ENCODE peak calls at places on chromosomes 3 and 15, in five cellular contexts. S, W, B, V and N are unnamed samples.

GRCh38 chr3:160097478-160097877 is 108.8 kb downstream of the IL12A start:
- DNase-seq in V (no peak), W (no peak), B (no peak), S (no peak), N (no peak)

GRCh38 chr3:64184621-64185020 is 40.6 kb downstream of the PRICKLE2 start:
- DNase-seq in V (no peak), B (no peak), W (no peak), S (no peak), N (no peak)

GRCh38 chr15:74402873-74403589 is 30.7 kb downstream of the SEMA7A start:
- DNase-seq in B (peak), V (no peak), W (no peak), S (peak), N (no peak)

GRCh38 chr3:195172896-195173295 is 98.1 kb downstream of the XXYLT1 start:
- DNase-seq in V (no peak), B (no peak), S (no peak), W (no peak), N (no peak)

GRCh38 chr3:23991236-23992050 is 46.4 kb downstream of the NR1D2 start:
- DNase-seq in S (no peak), W (no peak), B (no peak), V (no peak), N (no peak)

GRCh38 chr3:2096196-2096595 is 2.5 kb upstream of the CNTN4 start:
- DNase-seq in V (no peak), S (no peak), B (no peak), W (no peak), N (no peak)

GRCh38 chr15:63833246-63833696 is 477 bp downstream of the HERC1 start:
- DNase-seq in B (peak), V (peak), W (no peak), S (peak), N (no peak)

GRCh38 chr3:153311531-153311930 is 149.5 kb downstream of the RAP2B start:
- DNase-seq in S (no peak), B (no peak), V (no peak), W (no peak), N (no peak)

GRCh38 chr3:47605646-47606045 is 27.0 kb upstream of the CSPG5 start:
- DNase-seq in S (no peak), V (no peak), W (no peak), B (no peak), N (no peak)
- H3K27ac ChIP-seq in S (no peak), V (no peak), W (no peak), B (no peak), N (no peak)

GRCh38 chr3:40923130-40923529 is 276.2 kb upstream of the CTNNB1 start:
- DNase-seq in V (no peak), W (no peak), B (no peak), S (no peak), N (no peak)
- H3K27ac ChIP-seq in V (no peak), W (no peak), B (no peak), S (no peak), N (no peak)

GRCh38 chr3:167225821-167226220 is 154.3 kb downstream of the ZBBX start:
- DNase-seq in B (no peak), V (no peak), S (no peak), W (no peak), N (no peak)

GRCh38 chr3:167228135-167228534 is 152.0 kb downstream of the ZBBX start:
- DNase-seq in S (no peak), W (no peak), V (no peak), B (no peak), N (no peak)
- H3K27ac ChIP-seq in S (no peak), W (no peak), V (no peak), B (no peak), N (no peak)

GRCh38 chr3:171811059-171811912 is 1.0 kb upstream of the PLD1 start:
- DNase-seq in W (no peak), B (no peak), V (no peak), S (peak), N (no peak)

GRCh38 chr3:171811913-171812321 is 1.6 kb upstream of the PLD1 start:
- DNase-seq in V (no peak), S (no peak), W (no peak), B (no peak), N (no peak)

GRCh38 chr3:171810278-171811058 is at the start of gene PLD1:
- DNase-seq in S (peak), V (peak), B (peak), W (no peak), N (no peak)

GRCh38 chr3:171807806-171808205 is 2.5 kb downstream of the PLD1 start:
- DNase-seq in S (no peak), B (no peak), W (no peak), V (no peak), N (no peak)

GRCh38 chr3:171809513-171810277 is 588 bp downstream of the PLD1 start:
- DNase-seq in B (no peak), W (peak), S (peak), V (peak), N (peak)
- H3K27ac ChIP-seq in B (peak), W (peak), S (peak), V (peak), N (no peak)

DNA sequence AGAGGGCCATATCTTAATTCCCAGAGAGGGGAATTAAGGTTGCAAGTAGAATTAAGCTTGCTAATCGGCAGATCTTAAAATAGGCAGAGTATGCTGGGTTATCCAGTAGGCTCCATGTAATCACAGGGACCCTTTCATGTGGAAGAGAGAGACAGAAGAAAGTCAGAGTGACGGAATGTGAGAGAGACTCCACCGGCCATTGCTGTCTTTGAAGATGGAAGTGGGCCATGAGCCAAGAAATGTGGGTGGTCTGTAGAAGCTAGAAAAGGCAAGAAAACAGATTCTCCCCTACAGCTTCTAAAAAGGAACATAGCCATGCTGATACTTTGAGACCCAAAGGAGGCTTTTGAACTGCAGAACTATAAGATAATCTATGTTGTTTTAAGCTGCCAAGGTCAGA is 38.8 kb downstream of the IMPG2 start:
- DNase-seq in V (no peak), S (no peak), W (no peak), B (no peak), N (no peak)
- H3K27ac ChIP-seq in V (no peak), S (no peak), W (no peak), B (no peak), N (no peak)

DNA sequence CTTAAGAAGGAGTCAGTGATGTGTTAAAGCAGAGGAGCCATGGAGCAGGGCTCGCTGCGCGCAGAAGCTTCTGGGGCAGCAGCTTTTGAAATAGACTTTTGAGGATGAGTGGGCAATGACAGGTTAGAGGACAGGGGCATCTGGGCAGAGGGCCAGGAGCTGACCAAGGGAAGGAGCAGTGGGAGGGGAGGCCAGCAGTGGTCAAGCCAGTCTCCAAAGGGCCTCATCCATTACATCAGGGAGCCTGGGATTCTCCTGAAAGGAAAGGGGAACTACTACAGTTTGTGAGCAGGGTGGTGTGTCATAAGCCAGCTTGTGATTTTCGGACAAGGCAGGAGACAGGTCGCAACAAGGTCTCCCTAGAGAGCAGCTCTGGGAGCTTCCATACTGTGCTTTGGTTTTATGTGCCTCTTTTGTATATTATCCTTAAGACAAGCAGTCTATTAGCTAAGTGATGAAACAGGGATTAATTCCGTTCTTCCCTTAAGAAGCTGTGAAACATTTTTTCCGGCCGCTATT is 46.6 kb downstream of the C2CD4B start:
- DNase-seq in W (no peak), S (no peak), V (no peak), B (no peak), N (no peak)
- H3K27ac ChIP-seq in W (peak), S (peak), V (peak), B (peak), N (no peak)

GRCh38 chr3:109228391-109229080 is 87.8 kb downstream of the DPPA2 start:
- DNase-seq in W (no peak), B (no peak), S (no peak), V (no peak), N (no peak)
- H3K27ac ChIP-seq in W (no peak), B (no peak), S (no peak), V (no peak), N (no peak)

GRCh38 chr15:96200357-96200972 is 130.0 kb upstream of the NR2F2 start:
- DNase-seq in S (no peak), W (no peak), B (no peak), V (no peak), N (no peak)
- H3K27ac ChIP-seq in S (no peak), W (no peak), B (no peak), V (no peak), N (no peak)

DNA sequence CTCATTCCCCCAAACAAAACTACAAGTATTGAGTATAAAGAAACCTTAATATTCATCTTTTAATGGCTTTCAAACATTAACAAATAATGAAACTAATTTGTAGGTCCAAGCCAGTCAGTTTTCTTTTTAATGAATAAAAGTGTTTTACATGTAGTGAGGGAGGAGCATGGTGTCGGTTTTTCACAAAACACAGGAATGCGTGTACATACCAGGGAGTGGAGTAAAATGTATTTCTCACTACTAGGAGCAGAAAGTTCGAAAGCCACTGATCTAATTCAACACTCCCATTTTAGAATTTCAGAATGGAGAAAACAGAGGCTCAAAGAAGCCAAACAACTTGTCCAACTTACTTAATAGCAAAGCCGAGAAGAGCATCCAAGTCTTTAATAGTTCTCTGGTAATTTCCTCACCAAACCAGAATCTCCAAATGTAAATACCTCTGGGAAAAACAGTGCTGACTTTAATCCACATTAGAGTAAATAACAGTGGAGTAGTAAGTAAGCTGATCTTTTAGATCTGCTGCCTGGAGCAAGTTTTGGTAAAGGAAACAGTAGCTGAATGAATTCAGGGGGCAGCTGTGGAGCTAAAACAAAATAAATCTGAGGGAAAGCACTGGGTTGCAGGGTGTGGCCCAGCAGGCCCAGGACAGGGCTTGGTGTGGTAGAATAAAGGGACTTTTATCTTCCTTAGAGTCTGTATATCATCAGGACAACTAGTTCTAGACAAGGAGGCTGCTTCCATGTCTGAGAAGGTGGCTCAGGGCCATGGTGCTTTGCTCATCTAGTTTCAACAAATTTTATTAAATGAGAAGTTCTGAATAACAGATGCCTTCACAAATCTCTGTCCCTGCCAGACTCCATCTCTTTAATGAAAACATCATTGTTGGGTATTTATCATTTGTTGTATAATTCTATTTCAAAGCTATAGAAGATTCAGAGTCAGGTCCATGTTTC is 7.8 kb downstream of the ANP32A start:
- DNase-seq in W (no peak), V (peak), S (no peak), B (no peak), N (no peak)
- H3K27ac ChIP-seq in W (peak), V (peak), S (peak), B (no peak), N (no peak)